ENCODE peak calls at places on chromosomes 11 and 22, in ten cellular contexts. O, V, H, J, W, F, C, Z, S and B are unnamed samples.

GRCh38 chr22:32808038-32808445 is 6.5 kb downstream of the TIMP3 start:
- DNase-seq in O (no peak), C (no peak), J (no peak), S (no peak), F (no peak), Z (no peak), V (no peak), W (peak), H (no peak), B (no peak)

GRCh38 chr11:35418847-35419712 is at the start of gene SLC1A2:
- DNase-seq in F (peak), C (no peak), H (peak), W (no peak), Z (no peak), O (no peak), J (no peak), V (peak), S (no peak), B (peak)

GRCh38 chr11:118142809-118143208 is 9.8 kb downstream of the SCN4B start:
- DNase-seq in C (no peak), W (peak), O (no peak), V (no peak), S (no peak), J (no peak), Z (no peak), F (no peak), H (no peak), B (peak)

GRCh38 chr11:9396310-9396709 is 11.9 kb downstream of the IPO7 start:
- DNase-seq in H (no peak), O (no peak), J (no peak), S (no peak), C (no peak), F (no peak), W (no peak), Z (no peak), V (no peak), B (no peak)

GRCh38 chr11:35305670-35306382 is 113.5 kb downstream of the SLC1A2 start:
- DNase-seq in F (peak), Z (peak), H (no peak), W (no peak), J (peak), V (peak), C (no peak), S (peak), O (no peak), B (no peak)

GRCh38 chr11:121012091-121012490 is 11.8 kb upstream of the TBCEL start:
- DNase-seq in J (no peak), S (no peak), Z (no peak), C (no peak), O (no peak), W (no peak), F (no peak), V (no peak), H (no peak), B (no peak)

GRCh38 chr22:39669432-39669831 is 98.9 kb downstream of the CACNA1I start:
- DNase-seq in J (no peak), Z (no peak), C (no peak), F (no peak), S (no peak), V (no peak), W (no peak), O (no peak), H (no peak), B (no peak)

GRCh38 chr11:106668147-106668546 is 350.1 kb downstream of the GUCY1A2 start:
- DNase-seq in V (no peak), S (no peak), W (no peak), Z (no peak), H (no peak), O (no peak), J (no peak), C (no peak), F (no peak), B (no peak)

GRCh38 chr22:23237201-23237798 is 57.0 kb downstream of the BCR start:
- DNase-seq in S (no peak), C (no peak), V (peak), W (no peak), H (peak), Z (no peak), F (peak), O (no peak), J (no peak), B (peak)

GRCh38 chr11:117934526-117935307 is 5.5 kb upstream of the TMPRSS13 start:
- DNase-seq in F (no peak), C (peak), O (no peak), H (no peak), W (no peak), Z (no peak), J (no peak), V (no peak), S (no peak), B (no peak)

GRCh38 chr22:37636186-37636948 is 3.1 kb upstream of the SH3BP1 start:
- DNase-seq in H (no peak), C (no peak), J (no peak), V (no peak), Z (no peak), O (peak), W (no peak), S (no peak), F (no peak), B (no peak)

GRCh38 chr11:2693271-2693833 is 6.4 kb downstream of the KCNQ1OT1 start:
- DNase-seq in V (peak), H (peak), F (no peak), J (no peak), C (peak), S (no peak), W (no peak), Z (no peak), O (no peak), B (no peak)

GRCh38 chr11:116640641-116641402 is 132.0 kb downstream of the BUD13 start:
- DNase-seq in C (no peak), F (peak), Z (no peak), V (no peak), S (no peak), W (no peak), J (no peak), H (no peak), O (no peak), B (no peak)

GRCh38 chr11:117073539-117073938 is 24.7 kb downstream of the SIK3 start:
- DNase-seq in J (no peak), W (no peak), F (no peak), Z (no peak), V (no peak), S (no peak), O (no peak), H (no peak), C (no peak), B (no peak)

GRCh38 chr11:83063073-83063754 is 8.5 kb downstream of the RAB30 start:
- DNase-seq in O (no peak), J (no peak), S (no peak), Z (no peak), W (no peak), C (no peak), F (no peak), H (no peak), V (no peak), B (no peak)

GRCh38 chr22:50008151-50009040 is 4.2 kb downstream of the IL17REL start:
- DNase-seq in V (peak), C (no peak), O (no peak), J (no peak), Z (no peak), H (no peak), S (no peak), W (no peak), F (peak), B (peak)

GRCh38 chr11:68950776-68951175 is 30.0 kb downstream of the MRGPRD start:
- DNase-seq in J (no peak), S (no peak), W (no peak), F (no peak), O (no peak), H (no peak), V (peak), Z (no peak), C (no peak), B (no peak)

GRCh38 chr22:44319685-44320084 is 6.9 kb upstream of the SHISAL1 start:
- DNase-seq in Z (no peak), C (no peak), V (no peak), J (no peak), F (no peak), H (no peak), O (no peak), W (no peak), S (no peak), B (no peak)

GRCh38 chr11:26878959-26879581 is 114.8 kb upstream of the FIBIN start:
- DNase-seq in O (no peak), Z (no peak), S (no peak), H (no peak), F (no peak), J (no peak), W (no peak), C (no peak), V (peak), B (no peak)

GRCh38 chr11:28169816-28170215 is 61.6 kb downstream of the METTL15 start:
- DNase-seq in V (no peak), Z (no peak), O (no peak), F (no peak), H (no peak), C (no peak), S (no peak), J (no peak), W (no peak), B (no peak)

GRCh38 chr11:61163714-61164609 is 2.7 kb upstream of the VPS37C start:
- DNase-seq in H (no peak), F (no peak), C (no peak), J (no peak), O (no peak), W (no peak), V (no peak), S (no peak), Z (no peak), B (no peak)

GRCh38 chr22:36409911-36410756 is 22.4 kb upstream of the MYH9 start:
- DNase-seq in W (peak), O (no peak), H (peak), C (peak), V (peak), J (no peak), F (peak), S (peak), Z (no peak), B (peak)

GRCh38 chr22:18990355-18991137 is 54.5 kb upstream of the PRODH start:
- DNase-seq in J (no peak), O (no peak), W (no peak), Z (no peak), F (no peak), H (no peak), S (no peak), C (no peak), V (no peak), B (no peak)

GRCh38 chr11:107824668-107825369 is 33.8 kb downstream of the SLC35F2 start:
- DNase-seq in J (no peak), F (no peak), H (no peak), C (no peak), O (no peak), Z (no peak), V (no peak), W (no peak), S (no peak), B (no peak)

GRCh38 chr11:96341237-96342130 is 1.5 kb downstream of the MAML2 start:
- DNase-seq in F (no peak), W (peak), Z (no peak), J (peak), H (no peak), O (no peak), C (peak), V (peak), S (peak), B (no peak)

GRCh38 chr22:30390974-30391691 is 3.9 kb upstream of the RNF215 start:
- DNase-seq in Z (peak), V (peak), S (peak), J (peak), C (peak), H (peak), F (peak), O (peak), W (peak), B (peak)

GRCh38 chr11:62983536-62984199 is 1.1 kb downstream of the SLC22A6 start:
- DNase-seq in H (no peak), F (no peak), J (no peak), O (no peak), V (no peak), C (no peak), Z (no peak), S (no peak), W (no peak), B (no peak)

GRCh38 chr22:37472418-37473006 is 13.7 kb downstream of the MFNG start:
- DNase-seq in O (no peak), F (peak), J (peak), W (no peak), V (peak), S (peak), Z (no peak), H (no peak), C (no peak), B (no peak)